ENCODE peak calls at places on chromosomes 4 and X, in nine cellular contexts. One of them, this sample, is unnamed.

GRCh38 chr4:153267013-153267412 is 62.8 kb downstream of the TRIM2 start:
- DNase-seq in AG10803: no peak
- DNase-seq in fibroblast of lung: peak
- DNase-seq in mucosa of descending colon: no peak
- DNase-seq in right lobe of liver: no peak
- DNase-seq in uterus: no peak
- DNase-seq in Peyer's patch: no peak
- DNase-seq in stomach: no peak
- DNase-seq in cardiac muscle cell: peak
- DNase-seq in this sample: no peak

GRCh38 chr4:139552506-139552905 is 3.5 kb downstream of the SETD7 start:
- DNase-seq in AG10803: peak
- DNase-seq in cardiac muscle cell: peak
- DNase-seq in right lobe of liver: no peak
- DNase-seq in stomach: no peak
- DNase-seq in fibroblast of lung: no peak
- DNase-seq in uterus: no peak
- DNase-seq in mucosa of descending colon: no peak
- DNase-seq in Peyer's patch: no peak
- DNase-seq in this sample: no peak

GRCh38 chr4:77877771-77878170 is 15.1 kb downstream of the MRPL1 start:
- DNase-seq in cardiac muscle cell: no peak
- DNase-seq in Peyer's patch: no peak
- DNase-seq in fibroblast of lung: no peak
- DNase-seq in mucosa of descending colon: no peak
- DNase-seq in right lobe of liver: no peak
- DNase-seq in stomach: no peak
- DNase-seq in AG10803: no peak
- DNase-seq in uterus: no peak
- DNase-seq in this sample: no peak

GRCh38 chrX:39301041-39301440 is 499.8 kb downstream of the MID1IP1 start:
- DNase-seq in Peyer's patch: no peak
- DNase-seq in right lobe of liver: no peak
- DNase-seq in stomach: no peak
- DNase-seq in cardiac muscle cell: no peak
- DNase-seq in uterus: no peak
- DNase-seq in AG10803: no peak
- DNase-seq in mucosa of descending colon: no peak
- DNase-seq in fibroblast of lung: no peak
- DNase-seq in this sample: no peak

GRCh38 chr4:105474110-105474518 is 252 bp upstream of the PPA2 start:
- DNase-seq in fibroblast of lung: peak
- DNase-seq in cardiac muscle cell: peak
- DNase-seq in right lobe of liver: peak
- DNase-seq in Peyer's patch: no peak
- DNase-seq in mucosa of descending colon: peak
- DNase-seq in stomach: peak
- DNase-seq in AG10803: peak
- DNase-seq in uterus: peak
- DNase-seq in this sample: peak

GRCh38 chr4:142040043-142040442 is 403.7 kb downstream of the IL15 start:
- DNase-seq in AG10803: no peak
- DNase-seq in stomach: no peak
- DNase-seq in Peyer's patch: no peak
- DNase-seq in cardiac muscle cell: no peak
- DNase-seq in right lobe of liver: no peak
- DNase-seq in uterus: no peak
- DNase-seq in mucosa of descending colon: no peak
- DNase-seq in fibroblast of lung: no peak
- DNase-seq in this sample: no peak

GRCh38 chr4:37882665-37883296 is 8.1 kb upstream of the TBC1D1 start:
- DNase-seq in Peyer's patch: no peak
- DNase-seq in uterus: no peak
- DNase-seq in stomach: no peak
- DNase-seq in cardiac muscle cell: peak
- DNase-seq in right lobe of liver: no peak
- DNase-seq in fibroblast of lung: no peak
- DNase-seq in AG10803: no peak
- DNase-seq in mucosa of descending colon: no peak
- DNase-seq in this sample: no peak

GRCh38 chrX:21738950-21739287 is 19.0 kb downstream of the SMPX start:
- DNase-seq in Peyer's patch: no peak
- DNase-seq in stomach: no peak
- DNase-seq in uterus: no peak
- DNase-seq in fibroblast of lung: no peak
- DNase-seq in AG10803: no peak
- DNase-seq in mucosa of descending colon: no peak
- DNase-seq in right lobe of liver: no peak
- DNase-seq in cardiac muscle cell: no peak
- DNase-seq in this sample: no peak

GRCh38 chr4:77385124-77385969 is 220.3 kb upstream of the CXCL13 start:
- DNase-seq in AG10803: peak
- DNase-seq in cardiac muscle cell: peak
- DNase-seq in fibroblast of lung: peak
- DNase-seq in right lobe of liver: peak
- DNase-seq in stomach: peak
- DNase-seq in Peyer's patch: peak
- DNase-seq in mucosa of descending colon: peak
- DNase-seq in uterus: peak
- DNase-seq in this sample: peak

GRCh38 chr4:88240297-88240714 is 44.1 kb downstream of the PPM1K start:
- DNase-seq in cardiac muscle cell: peak
- DNase-seq in stomach: no peak
- DNase-seq in AG10803: no peak
- DNase-seq in mucosa of descending colon: no peak
- DNase-seq in fibroblast of lung: no peak
- DNase-seq in Peyer's patch: no peak
- DNase-seq in uterus: peak
- DNase-seq in right lobe of liver: peak
- DNase-seq in this sample: no peak

GRCh38 chr4:17912011-17912410 is 101.2 kb downstream of the NCAPG start:
- DNase-seq in cardiac muscle cell: no peak
- DNase-seq in stomach: no peak
- DNase-seq in uterus: no peak
- DNase-seq in AG10803: no peak
- DNase-seq in mucosa of descending colon: no peak
- DNase-seq in Peyer's patch: no peak
- DNase-seq in fibroblast of lung: no peak
- DNase-seq in right lobe of liver: no peak
- DNase-seq in this sample: no peak

GRCh38 chrX:149145845-149146285 is 359.2 kb downstream of the IDS start:
- DNase-seq in right lobe of liver: no peak
- DNase-seq in Peyer's patch: no peak
- DNase-seq in AG10803: no peak
- DNase-seq in stomach: no peak
- DNase-seq in cardiac muscle cell: no peak
- DNase-seq in mucosa of descending colon: no peak
- DNase-seq in fibroblast of lung: peak
- DNase-seq in uterus: no peak
- DNase-seq in this sample: no peak

DNA sequence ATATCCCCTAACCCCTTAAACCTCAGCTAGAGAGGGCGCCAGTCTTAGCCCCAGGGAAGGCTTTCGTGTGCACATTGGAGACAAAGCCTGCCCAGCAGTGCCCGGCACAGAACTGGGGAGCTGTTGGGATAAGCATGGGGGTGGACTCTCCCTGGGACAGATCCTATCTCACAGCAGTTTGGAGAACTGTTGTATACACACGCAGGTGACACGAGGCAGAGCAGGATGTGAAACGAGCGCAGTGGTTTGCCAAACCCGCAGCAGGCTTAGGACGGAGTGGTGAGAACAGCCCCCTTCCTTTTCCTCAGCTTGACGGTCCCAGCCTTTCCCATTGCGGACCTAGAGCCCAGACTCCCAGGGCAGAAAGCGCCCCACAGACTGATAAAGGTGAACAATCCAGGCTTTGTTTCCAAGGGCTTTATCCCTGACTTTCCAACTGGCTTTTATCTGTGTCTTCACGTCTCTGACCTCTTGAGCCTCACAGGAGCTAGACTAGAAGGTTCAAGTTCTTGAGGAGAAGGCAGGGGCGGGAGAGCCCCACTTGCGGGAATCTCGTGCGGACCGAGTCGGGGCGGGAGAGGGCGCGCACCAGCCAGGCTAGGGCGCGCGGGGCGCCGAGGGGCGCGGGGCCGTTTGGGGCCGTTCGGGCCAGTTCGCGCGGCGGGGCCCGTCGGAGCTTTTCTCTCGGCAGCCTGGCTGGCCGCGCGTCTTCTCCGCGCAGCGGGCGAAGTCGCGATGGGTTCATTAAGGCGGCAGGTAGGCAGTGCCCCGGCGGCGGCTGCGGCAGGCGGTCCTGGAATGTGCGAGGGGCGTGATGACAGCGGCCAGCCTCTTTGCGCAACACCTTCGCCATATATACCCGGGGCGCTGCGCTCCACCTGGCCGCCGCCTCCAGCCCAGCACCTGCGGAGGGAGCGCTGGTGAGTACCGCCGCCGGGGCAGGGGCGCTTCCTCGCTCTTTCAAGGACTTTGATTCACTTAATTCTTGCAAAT is at the start of gene SLC34A2:
- DNase-seq in uterus: no peak
- DNase-seq in cardiac muscle cell: peak
- DNase-seq in right lobe of liver: no peak
- DNase-seq in Peyer's patch: no peak
- DNase-seq in AG10803: no peak
- DNase-seq in fibroblast of lung: no peak
- DNase-seq in mucosa of descending colon: peak
- DNase-seq in stomach: peak
- DNase-seq in this sample: no peak
- TF ChIP-seq CTCF in uterus: no peak
- TF ChIP-seq CTCF in cardiac muscle cell: no peak
- TF ChIP-seq CTCF in right lobe of liver: no peak
- TF ChIP-seq CTCF in Peyer's patch: no peak
- TF ChIP-seq CTCF in AG10803: no peak
- TF ChIP-seq CTCF in fibroblast of lung: no peak
- TF ChIP-seq CTCF in mucosa of descending colon: no peak
- TF ChIP-seq CTCF in stomach: no peak
- TF ChIP-seq CTCF in this sample: no peak

GRCh38 chrX:151088221-151088620 is 88.2 kb upstream of the GPR50 start:
- DNase-seq in fibroblast of lung: no peak
- DNase-seq in stomach: no peak
- DNase-seq in mucosa of descending colon: no peak
- DNase-seq in uterus: no peak
- DNase-seq in cardiac muscle cell: no peak
- DNase-seq in AG10803: no peak
- DNase-seq in Peyer's patch: no peak
- DNase-seq in right lobe of liver: no peak
- DNase-seq in this sample: no peak

GRCh38 chrX:151085207-151085606 is 91.2 kb upstream of the GPR50 start:
- DNase-seq in mucosa of descending colon: no peak
- DNase-seq in AG10803: no peak
- DNase-seq in Peyer's patch: no peak
- DNase-seq in cardiac muscle cell: no peak
- DNase-seq in right lobe of liver: peak
- DNase-seq in fibroblast of lung: no peak
- DNase-seq in uterus: no peak
- DNase-seq in stomach: peak
- DNase-seq in this sample: no peak

GRCh38 chrX:151081016-151081415 is 95.4 kb upstream of the GPR50 start:
- DNase-seq in cardiac muscle cell: no peak
- DNase-seq in fibroblast of lung: no peak
- DNase-seq in Peyer's patch: no peak
- DNase-seq in stomach: no peak
- DNase-seq in uterus: no peak
- DNase-seq in mucosa of descending colon: no peak
- DNase-seq in right lobe of liver: no peak
- DNase-seq in AG10803: no peak
- DNase-seq in this sample: no peak

GRCh38 chrX:151084454-151084853 is 91.9 kb upstream of the GPR50 start:
- DNase-seq in mucosa of descending colon: no peak
- DNase-seq in cardiac muscle cell: no peak
- DNase-seq in fibroblast of lung: no peak
- DNase-seq in stomach: no peak
- DNase-seq in uterus: no peak
- DNase-seq in AG10803: no peak
- DNase-seq in Peyer's patch: no peak
- DNase-seq in right lobe of liver: peak
- DNase-seq in this sample: no peak

DNA sequence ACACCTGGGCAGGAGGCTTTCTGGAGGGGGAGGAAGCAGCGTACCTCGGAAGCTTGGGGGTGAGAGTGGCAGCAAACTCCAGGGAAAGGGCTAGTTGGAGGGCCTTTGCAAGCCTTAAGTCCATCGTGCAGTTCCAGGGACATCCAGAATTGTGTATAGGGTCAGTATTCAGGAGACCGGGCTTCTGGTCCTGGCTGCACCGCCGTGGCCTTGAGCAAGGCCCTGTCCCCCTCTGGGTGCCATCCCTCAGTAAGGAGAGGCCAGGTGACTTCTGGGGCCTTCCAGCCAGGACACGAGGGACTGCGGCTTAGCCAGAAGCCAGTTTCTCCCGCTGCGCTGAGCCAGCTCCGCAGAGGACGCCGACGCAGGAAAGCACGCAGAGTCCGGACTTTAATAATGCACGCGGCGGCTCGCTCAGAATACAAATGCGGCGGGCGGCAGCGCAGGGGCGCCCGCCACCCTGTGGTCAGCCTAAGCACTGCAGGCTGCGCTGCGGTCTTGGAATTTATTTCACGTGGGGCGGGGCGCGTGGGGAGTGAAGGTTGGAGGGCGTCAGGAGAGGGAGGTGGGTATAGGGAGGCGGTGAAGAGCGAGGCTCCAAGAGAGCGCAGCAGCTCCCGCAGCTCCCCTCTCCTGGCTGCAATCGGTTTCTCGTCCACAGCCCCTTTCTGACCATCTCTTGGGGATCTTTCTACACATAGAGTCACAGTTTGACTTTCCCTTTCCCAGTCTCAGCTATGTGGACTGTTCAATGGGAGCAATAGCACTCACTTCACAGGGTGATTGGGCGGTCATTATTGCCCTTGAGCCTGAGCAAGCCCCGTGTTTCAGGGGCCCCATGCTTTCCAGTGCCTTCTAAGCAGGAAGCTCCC is 94.1 kb upstream of the GPR50 start:
- DNase-seq in stomach: peak
- DNase-seq in Peyer's patch: peak
- DNase-seq in cardiac muscle cell: peak
- DNase-seq in fibroblast of lung: peak
- DNase-seq in mucosa of descending colon: peak
- DNase-seq in AG10803: peak
- DNase-seq in uterus: peak
- DNase-seq in right lobe of liver: peak
- DNase-seq in this sample: no peak
- H3K4me3 ChIP-seq in stomach: no peak
- H3K4me3 ChIP-seq in Peyer's patch: no peak
- H3K4me3 ChIP-seq in cardiac muscle cell: no peak
- H3K4me3 ChIP-seq in fibroblast of lung: no peak
- H3K4me3 ChIP-seq in mucosa of descending colon: no peak
- H3K4me3 ChIP-seq in AG10803: peak
- H3K4me3 ChIP-seq in uterus: no peak
- H3K4me3 ChIP-seq in right lobe of liver: peak
- H3K4me3 ChIP-seq in this sample: no peak

GRCh38 chr4:6134612-6135220 is 65.6 kb downstream of the JAKMIP1 start:
- DNase-seq in mucosa of descending colon: no peak
- DNase-seq in AG10803: no peak
- DNase-seq in fibroblast of lung: no peak
- DNase-seq in stomach: no peak
- DNase-seq in right lobe of liver: no peak
- DNase-seq in Peyer's patch: no peak
- DNase-seq in uterus: no peak
- DNase-seq in cardiac muscle cell: no peak
- DNase-seq in this sample: no peak
- TF ChIP-seq CTCF in mucosa of descending colon: no peak
- TF ChIP-seq CTCF in AG10803: no peak
- TF ChIP-seq CTCF in fibroblast of lung: no peak
- TF ChIP-seq CTCF in stomach: no peak
- TF ChIP-seq CTCF in right lobe of liver: no peak
- TF ChIP-seq CTCF in Peyer's patch: no peak
- TF ChIP-seq CTCF in uterus: no peak
- TF ChIP-seq CTCF in cardiac muscle cell: no peak
- TF ChIP-seq CTCF in this sample: no peak

GRCh38 chr4:111806331-111806730 is 338.9 kb upstream of the FAM241A start:
- DNase-seq in uterus: no peak
- DNase-seq in mucosa of descending colon: no peak
- DNase-seq in AG10803: no peak
- DNase-seq in fibroblast of lung: no peak
- DNase-seq in stomach: no peak
- DNase-seq in right lobe of liver: no peak
- DNase-seq in Peyer's patch: no peak
- DNase-seq in cardiac muscle cell: no peak
- DNase-seq in this sample: no peak
- H3K4me3 ChIP-seq in uterus: no peak
- H3K4me3 ChIP-seq in mucosa of descending colon: no peak
- H3K4me3 ChIP-seq in AG10803: no peak
- H3K4me3 ChIP-seq in fibroblast of lung: no peak
- H3K4me3 ChIP-seq in stomach: no peak
- H3K4me3 ChIP-seq in right lobe of liver: no peak
- H3K4me3 ChIP-seq in Peyer's patch: no peak
- H3K4me3 ChIP-seq in cardiac muscle cell: no peak
- H3K4me3 ChIP-seq in this sample: no peak

This sample was measured in astrocyte of the cerebellum.